ENCODE peak calls at places on chromosomes 12 and 14, in nine cellular contexts. One of them, this sample, is unnamed.

GRCh38 chr12:117060236-117060926 is 38.8 kb downstream of the TESC start:
- DNase-seq in PC-3: peak
- DNase-seq in dorsolateral prefrontal cortex: no peak
- DNase-seq in pancreas: no peak
- DNase-seq in BJ: no peak
- DNase-seq in brain microvascular endothelial cell: no peak
- DNase-seq in fibroblast of pulmonary artery: no peak
- DNase-seq in left ventricle myocardium inferior: no peak
- DNase-seq in IMR-90: no peak
- DNase-seq in this sample: no peak

GRCh38 chr12:6230321-6231110 is 30.3 kb downstream of the CD9 start:
- DNase-seq in dorsolateral prefrontal cortex: peak
- DNase-seq in left ventricle myocardium inferior: peak
- DNase-seq in BJ: no peak
- DNase-seq in IMR-90: no peak
- DNase-seq in fibroblast of pulmonary artery: peak
- DNase-seq in PC-3: peak
- DNase-seq in brain microvascular endothelial cell: no peak
- DNase-seq in pancreas: no peak
- DNase-seq in this sample: peak

GRCh38 chr14:48584031-48584430 is 908.6 kb upstream of the MDGA2 start:
- DNase-seq in BJ: no peak
- DNase-seq in dorsolateral prefrontal cortex: no peak
- DNase-seq in IMR-90: peak
- DNase-seq in left ventricle myocardium inferior: no peak
- DNase-seq in brain microvascular endothelial cell: peak
- DNase-seq in pancreas: no peak
- DNase-seq in fibroblast of pulmonary artery: peak
- DNase-seq in PC-3: peak
- DNase-seq in this sample: peak

GRCh38 chr12:5872745-5873144 is 72.3 kb downstream of the ANO2 start:
- DNase-seq in fibroblast of pulmonary artery: no peak
- DNase-seq in pancreas: no peak
- DNase-seq in PC-3: peak
- DNase-seq in dorsolateral prefrontal cortex: no peak
- DNase-seq in brain microvascular endothelial cell: peak
- DNase-seq in IMR-90: peak
- DNase-seq in left ventricle myocardium inferior: no peak
- DNase-seq in BJ: no peak
- DNase-seq in this sample: no peak

GRCh38 chr12:75596406-75596805 is 85.0 kb upstream of the KRR1 start:
- DNase-seq in PC-3: no peak
- DNase-seq in BJ: no peak
- DNase-seq in left ventricle myocardium inferior: no peak
- DNase-seq in pancreas: no peak
- DNase-seq in fibroblast of pulmonary artery: no peak
- DNase-seq in brain microvascular endothelial cell: no peak
- DNase-seq in dorsolateral prefrontal cortex: no peak
- DNase-seq in IMR-90: no peak
- DNase-seq in this sample: no peak

GRCh38 chr12:52810554-52810953 is 3.4 kb downstream of the KRT4 start:
- DNase-seq in PC-3: no peak
- DNase-seq in dorsolateral prefrontal cortex: no peak
- DNase-seq in IMR-90: no peak
- DNase-seq in brain microvascular endothelial cell: no peak
- DNase-seq in pancreas: no peak
- DNase-seq in left ventricle myocardium inferior: no peak
- DNase-seq in fibroblast of pulmonary artery: no peak
- DNase-seq in BJ: no peak
- DNase-seq in this sample: no peak

GRCh38 chr14:52015411-52016030 is 26.2 kb downstream of the RTRAF start:
- DNase-seq in PC-3: peak
- DNase-seq in BJ: no peak
- DNase-seq in dorsolateral prefrontal cortex: peak
- DNase-seq in fibroblast of pulmonary artery: no peak
- DNase-seq in left ventricle myocardium inferior: no peak
- DNase-seq in IMR-90: peak
- DNase-seq in pancreas: no peak
- DNase-seq in brain microvascular endothelial cell: peak
- DNase-seq in this sample: peak

GRCh38 chr14:63641473-63642228 is at the start of gene WDR89:
- DNase-seq in pancreas: peak
- DNase-seq in fibroblast of pulmonary artery: peak
- DNase-seq in IMR-90: peak
- DNase-seq in left ventricle myocardium inferior: peak
- DNase-seq in PC-3: peak
- DNase-seq in dorsolateral prefrontal cortex: peak
- DNase-seq in BJ: peak
- DNase-seq in brain microvascular endothelial cell: peak
- DNase-seq in this sample: peak

GRCh38 chr12:69987453-69988102 is 162.6 kb downstream of the MYRFL start:
- DNase-seq in brain microvascular endothelial cell: peak
- DNase-seq in dorsolateral prefrontal cortex: no peak
- DNase-seq in IMR-90: peak
- DNase-seq in PC-3: peak
- DNase-seq in left ventricle myocardium inferior: no peak
- DNase-seq in fibroblast of pulmonary artery: peak
- DNase-seq in BJ: peak
- DNase-seq in pancreas: no peak
- DNase-seq in this sample: peak

GRCh38 chr14:97120204-97121120 is 323.3 kb downstream of the VRK1 start:
- DNase-seq in pancreas: no peak
- DNase-seq in brain microvascular endothelial cell: no peak
- DNase-seq in IMR-90: no peak
- DNase-seq in left ventricle myocardium inferior: no peak
- DNase-seq in BJ: no peak
- DNase-seq in PC-3: peak
- DNase-seq in dorsolateral prefrontal cortex: no peak
- DNase-seq in fibroblast of pulmonary artery: no peak
- DNase-seq in this sample: no peak

GRCh38 chr12:79881351-79881750 is 53.5 kb downstream of the PPP1R12A start:
- DNase-seq in pancreas: no peak
- DNase-seq in left ventricle myocardium inferior: no peak
- DNase-seq in fibroblast of pulmonary artery: no peak
- DNase-seq in dorsolateral prefrontal cortex: no peak
- DNase-seq in brain microvascular endothelial cell: no peak
- DNase-seq in BJ: no peak
- DNase-seq in IMR-90: no peak
- DNase-seq in PC-3: no peak
- DNase-seq in this sample: no peak

GRCh38 chr12:4974217-4974616 is 64.5 kb downstream of the KCNA1 start:
- DNase-seq in PC-3: no peak
- DNase-seq in brain microvascular endothelial cell: no peak
- DNase-seq in fibroblast of pulmonary artery: no peak
- DNase-seq in IMR-90: no peak
- DNase-seq in BJ: no peak
- DNase-seq in dorsolateral prefrontal cortex: no peak
- DNase-seq in pancreas: no peak
- DNase-seq in left ventricle myocardium inferior: no peak
- DNase-seq in this sample: no peak

GRCh38 chr12:69732088-69732487 is 6.6 kb upstream of the RAB3IP start:
- DNase-seq in BJ: no peak
- DNase-seq in dorsolateral prefrontal cortex: no peak
- DNase-seq in left ventricle myocardium inferior: no peak
- DNase-seq in fibroblast of pulmonary artery: peak
- DNase-seq in pancreas: no peak
- DNase-seq in brain microvascular endothelial cell: peak
- DNase-seq in PC-3: peak
- DNase-seq in IMR-90: no peak
- DNase-seq in this sample: peak

GRCh38 chr12:72271741-72272661 is at the start of gene TRHDE:
- DNase-seq in brain microvascular endothelial cell: peak
- DNase-seq in fibroblast of pulmonary artery: peak
- DNase-seq in dorsolateral prefrontal cortex: no peak
- DNase-seq in PC-3: peak
- DNase-seq in BJ: no peak
- DNase-seq in pancreas: peak
- DNase-seq in left ventricle myocardium inferior: no peak
- DNase-seq in IMR-90: peak
- DNase-seq in this sample: peak

GRCh38 chr14:63745272-63745671 is 17.4 kb upstream of the SGPP1 start:
- DNase-seq in PC-3: no peak
- DNase-seq in IMR-90: no peak
- DNase-seq in brain microvascular endothelial cell: no peak
- DNase-seq in pancreas: no peak
- DNase-seq in BJ: no peak
- DNase-seq in fibroblast of pulmonary artery: no peak
- DNase-seq in left ventricle myocardium inferior: no peak
- DNase-seq in dorsolateral prefrontal cortex: no peak
- DNase-seq in this sample: no peak

GRCh38 chr12:9607816-9608215 is at the start of gene KLRB1:
- DNase-seq in IMR-90: no peak
- DNase-seq in brain microvascular endothelial cell: no peak
- DNase-seq in PC-3: no peak
- DNase-seq in left ventricle myocardium inferior: no peak
- DNase-seq in BJ: no peak
- DNase-seq in fibroblast of pulmonary artery: no peak
- DNase-seq in pancreas: no peak
- DNase-seq in dorsolateral prefrontal cortex: no peak
- DNase-seq in this sample: no peak

GRCh38 chr12:91222746-91223145 is 40.1 kb upstream of the DCN start:
- DNase-seq in PC-3: peak
- DNase-seq in brain microvascular endothelial cell: peak
- DNase-seq in fibroblast of pulmonary artery: peak
- DNase-seq in IMR-90: peak
- DNase-seq in BJ: peak
- DNase-seq in pancreas: no peak
- DNase-seq in left ventricle myocardium inferior: no peak
- DNase-seq in dorsolateral prefrontal cortex: no peak
- DNase-seq in this sample: peak

GRCh38 chr12:125742413-125742812 is 677.2 kb downstream of the AACS start:
- DNase-seq in IMR-90: no peak
- DNase-seq in brain microvascular endothelial cell: no peak
- DNase-seq in dorsolateral prefrontal cortex: peak
- DNase-seq in PC-3: no peak
- DNase-seq in pancreas: no peak
- DNase-seq in fibroblast of pulmonary artery: no peak
- DNase-seq in left ventricle myocardium inferior: no peak
- DNase-seq in BJ: no peak
- DNase-seq in this sample: no peak

GRCh38 chr14:64112859-64113258 is 181.3 kb downstream of the ESR2 start:
- DNase-seq in pancreas: peak
- DNase-seq in PC-3: peak
- DNase-seq in brain microvascular endothelial cell: no peak
- DNase-seq in dorsolateral prefrontal cortex: no peak
- DNase-seq in left ventricle myocardium inferior: no peak
- DNase-seq in fibroblast of pulmonary artery: no peak
- DNase-seq in BJ: no peak
- DNase-seq in IMR-90: no peak
- DNase-seq in this sample: peak

DNA sequence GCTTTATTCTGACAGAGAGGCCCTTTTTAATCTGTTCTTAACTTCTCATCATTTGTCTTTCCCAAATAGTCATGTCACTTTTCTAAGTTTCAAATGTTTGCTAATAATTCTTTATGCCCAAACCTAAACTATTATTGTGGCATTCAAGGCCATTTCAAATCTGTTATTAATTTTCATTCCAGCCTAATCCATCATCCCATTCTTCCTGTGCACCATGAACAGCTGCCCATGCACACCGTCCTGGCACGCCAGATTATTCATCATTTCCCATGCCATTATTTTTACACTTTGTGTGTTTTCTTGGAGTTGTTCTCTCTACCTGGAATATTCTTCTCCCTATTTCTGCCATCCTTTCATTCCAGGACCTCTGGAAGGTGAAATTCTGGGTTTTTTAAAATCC is 90.8 kb downstream of the METTL25 start:
- DNase-seq in dorsolateral prefrontal cortex: no peak
- DNase-seq in pancreas: no peak
- DNase-seq in IMR-90: no peak
- DNase-seq in fibroblast of pulmonary artery: no peak
- DNase-seq in PC-3: no peak
- DNase-seq in left ventricle myocardium inferior: no peak
- DNase-seq in brain microvascular endothelial cell: no peak
- DNase-seq in BJ: no peak
- DNase-seq in this sample: no peak
- H3K4me3 ChIP-seq in dorsolateral prefrontal cortex: no peak
- H3K4me3 ChIP-seq in pancreas: no peak
- H3K4me3 ChIP-seq in IMR-90: no peak
- H3K4me3 ChIP-seq in fibroblast of pulmonary artery: no peak
- H3K4me3 ChIP-seq in PC-3: no peak
- H3K4me3 ChIP-seq in left ventricle myocardium inferior: no peak
- H3K4me3 ChIP-seq in brain microvascular endothelial cell: no peak
- H3K4me3 ChIP-seq in BJ: no peak
- H3K4me3 ChIP-seq in this sample: no peak

GRCh38 chr14:89936654-89937185 is 17.8 kb downstream of the EFCAB11 start:
- DNase-seq in brain microvascular endothelial cell: no peak
- DNase-seq in BJ: no peak
- DNase-seq in fibroblast of pulmonary artery: peak
- DNase-seq in IMR-90: no peak
- DNase-seq in pancreas: no peak
- DNase-seq in PC-3: peak
- DNase-seq in dorsolateral prefrontal cortex: no peak
- DNase-seq in left ventricle myocardium inferior: no peak
- DNase-seq in this sample: no peak
- TF ChIP-seq CTCF in brain microvascular endothelial cell: peak
- TF ChIP-seq CTCF in BJ: no peak
- TF ChIP-seq CTCF in fibroblast of pulmonary artery: peak
- TF ChIP-seq CTCF in IMR-90: peak
- TF ChIP-seq CTCF in pancreas: no peak
- TF ChIP-seq CTCF in PC-3: peak
- TF ChIP-seq CTCF in dorsolateral prefrontal cortex: peak
- TF ChIP-seq CTCF in left ventricle myocardium inferior: no peak
- TF ChIP-seq CTCF in this sample: peak

DNA sequence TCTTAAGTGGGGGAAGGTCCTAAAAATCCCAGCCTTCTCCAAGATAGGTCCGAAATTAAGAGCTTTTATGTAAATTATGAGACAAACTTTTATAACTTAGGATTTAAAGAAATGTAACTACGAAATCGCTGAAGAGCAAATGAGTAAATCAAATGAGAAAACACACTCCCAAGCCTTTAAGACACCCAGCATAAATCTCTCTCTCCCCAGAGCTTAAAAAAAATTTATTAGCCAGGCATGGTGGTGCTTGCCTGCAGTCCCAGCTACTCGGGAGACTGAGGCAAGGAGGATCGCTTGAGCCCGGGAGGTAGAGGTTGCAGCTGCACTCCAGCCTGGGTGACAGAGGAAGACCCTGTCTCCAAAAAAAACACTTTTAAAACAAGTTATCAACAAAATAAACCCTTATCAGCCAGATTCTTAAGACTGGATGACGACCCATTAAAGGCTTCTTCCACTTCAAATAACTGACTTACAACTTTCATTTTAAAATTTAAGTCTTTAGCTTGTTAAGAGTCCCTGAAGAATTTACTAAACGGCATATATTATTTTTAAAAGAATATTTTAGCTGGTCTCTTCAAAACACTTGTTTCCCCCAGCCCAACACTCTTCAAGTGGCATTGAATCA is 3.2 kb downstream of the PTGES3 start:
- DNase-seq in dorsolateral prefrontal cortex: no peak
- DNase-seq in fibroblast of pulmonary artery: no peak
- DNase-seq in left ventricle myocardium inferior: no peak
- DNase-seq in IMR-90: no peak
- DNase-seq in BJ: no peak
- DNase-seq in brain microvascular endothelial cell: no peak
- DNase-seq in pancreas: peak
- DNase-seq in PC-3: peak
- DNase-seq in this sample: no peak
- H3K4me3 ChIP-seq in dorsolateral prefrontal cortex: peak
- H3K4me3 ChIP-seq in fibroblast of pulmonary artery: peak
- H3K4me3 ChIP-seq in left ventricle myocardium inferior: peak
- H3K4me3 ChIP-seq in IMR-90: peak
- H3K4me3 ChIP-seq in BJ: peak
- H3K4me3 ChIP-seq in brain microvascular endothelial cell: peak
- H3K4me3 ChIP-seq in pancreas: no peak
- H3K4me3 ChIP-seq in PC-3: peak
- H3K4me3 ChIP-seq in this sample: peak

GRCh38 chr14:45716506-45716905 is 463.5 kb upstream of the MIS18BP1 start:
- DNase-seq in pancreas: no peak
- DNase-seq in fibroblast of pulmonary artery: no peak
- DNase-seq in dorsolateral prefrontal cortex: no peak
- DNase-seq in PC-3: peak
- DNase-seq in brain microvascular endothelial cell: no peak
- DNase-seq in left ventricle myocardium inferior: no peak
- DNase-seq in BJ: no peak
- DNase-seq in IMR-90: no peak
- DNase-seq in this sample: peak
- TF ChIP-seq CTCF in pancreas: no peak
- TF ChIP-seq CTCF in fibroblast of pulmonary artery: no peak
- TF ChIP-seq CTCF in dorsolateral prefrontal cortex: no peak
- TF ChIP-seq CTCF in PC-3: peak
- TF ChIP-seq CTCF in brain microvascular endothelial cell: peak
- TF ChIP-seq CTCF in left ventricle myocardium inferior: no peak
- TF ChIP-seq CTCF in BJ: peak
- TF ChIP-seq CTCF in IMR-90: no peak
- TF ChIP-seq CTCF in this sample: peak